ENCODE peak calls at places on chromosomes 7 and 10, in six cellular contexts. E is AG08395; V is Calu3; X is NCI-H774; K is occipital lobe; N is stimulated activated CD8-positive, alpha-beta memory T cell treated with anti-CD3 and anti-CD28 coated beads, Interleukin-7, amount 100 ng/mL, for 24 hours. U is an unnamed sample.

GRCh38 chr7:489876-490275 is 29.8 kb downstream of the PDGFA start:
- DNase-seq in V (no peak), X (no peak), N (no peak), K (no peak), E (no peak), U (no peak)

GRCh38 chr10:7776777-7777176 is 11.0 kb downstream of the KIN start:
- DNase-seq in X (no peak), K (no peak), E (no peak), V (no peak), N (no peak), U (no peak)

GRCh38 chr7:44983742-44984477 is 5.1 kb upstream of the MYO1G start:
- DNase-seq in E (no peak), X (no peak), N (no peak), K (no peak), V (no peak), U (no peak)

GRCh38 chr7:10237306-10237705 is 736.4 kb upstream of the PHF14 start:
- DNase-seq in X (no peak), V (no peak), E (no peak), K (no peak), N (no peak), U (no peak)

GRCh38 chr7:110964770-110965169 is 126.2 kb upstream of the LRRN3 start:
- DNase-seq in E (no peak), N (no peak), V (no peak), X (no peak), K (no peak), U (no peak)

GRCh38 chr7:4939971-4940720 is 18.8 kb downstream of the MMD2 start:
- DNase-seq in K (peak), E (no peak), V (no peak), X (no peak), N (no peak), U (peak)

GRCh38 chr10:61325596-61325995 is 127.6 kb downstream of the TMEM26 start:
- DNase-seq in N (no peak), X (no peak), E (no peak), K (no peak), V (no peak), U (no peak)

GRCh38 chr7:110590415-110590814 is 500.5 kb upstream of the LRRN3 start:
- DNase-seq in K (no peak), N (no peak), E (no peak), X (no peak), V (no peak), U (no peak)

GRCh38 chr10:82643601-82644000 is 768.6 kb downstream of the NRG3 start:
- DNase-seq in V (no peak), N (no peak), E (no peak), K (no peak), X (no peak), U (no peak)

GRCh38 chr7:517848-518629 is 1.6 kb downstream of the PDGFA start:
- DNase-seq in N (no peak), K (peak), E (peak), V (no peak), X (no peak), U (peak)

GRCh38 chr7:129803546-129804081 is 149.1 kb downstream of the UBE2H start:
- DNase-seq in E (no peak), V (no peak), K (no peak), X (no peak), N (no peak), U (no peak)

GRCh38 chr10:116910924-116911323 is 61.6 kb downstream of the ENO4 start:
- DNase-seq in X (no peak), N (no peak), E (no peak), V (no peak), K (no peak), U (no peak)

GRCh38 chr10:127907411-127908105 is 655 bp downstream of the PTPRE start:
- DNase-seq in N (no peak), K (no peak), E (peak), X (no peak), V (no peak), U (no peak)

GRCh38 chr7:30727061-30727945 is 24.6 kb upstream of the INMT start:
- DNase-seq in K (no peak), E (peak), N (no peak), X (no peak), V (no peak), U (no peak)

GRCh38 chr10:61902448-61903183 is 1.1 kb downstream of the ARID5B start:
- DNase-seq in X (no peak), E (peak), V (peak), N (peak), K (peak), U (peak)

GRCh38 chr10:95303950-95304349 is 13.1 kb upstream of the PDLIM1 start:
- DNase-seq in N (no peak), X (no peak), K (no peak), E (no peak), V (no peak), U (no peak)

GRCh38 chr7:151858456-151858855 is 18.5 kb downstream of the PRKAG2 start:
- DNase-seq in V (no peak), K (no peak), E (no peak), X (no peak), N (no peak), U (no peak)

GRCh38 chr10:93815304-93816091 is 57.8 kb downstream of the LGI1 start:
- DNase-seq in X (no peak), K (no peak), V (no peak), N (no peak), E (peak), U (peak)

GRCh38 chr10:21519981-21520436 is 5.5 kb downstream of the SKIDA1 start:
- DNase-seq in V (no peak), X (peak), N (no peak), K (no peak), E (peak), U (no peak)

U was measured in putamen.